ENCODE peak calls at places on chromosome 22, in six cellular contexts. Y is neuronal stem cell, E is adipocyte, D is PC-3, S is colonic mucosa, W is kidney. H is an unnamed sample.

GRCh38 chr22:19798825-19799224 is 38.2 kb downstream of the TBX1 start:
- DNase-seq in Y (no peak), E (no peak), D (no peak), S (no peak), W (peak; percentile 63), H (no peak)

GRCh38 chr22:22058649-22059475 is 76.3 kb upstream of the TOP3B start:
- DNase-seq in Y (no peak), E (no peak), D (no peak), S (no peak), W (no peak), H (no peak)

GRCh38 chr22:29093980-29094379 is 21.1 kb downstream of the KREMEN1 start:
- DNase-seq in Y (no peak), E (peak; percentile 54), D (no peak), S (no peak), W (no peak), H (peak; percentile 56)

GRCh38 chr22:40426671-40427070 is 56.3 kb downstream of the SGSM3 start:
- DNase-seq in Y (no peak), E (no peak), D (no peak), S (no peak), W (no peak), H (peak; percentile 84)

GRCh38 chr22:40237241-40237640 is 59.5 kb downstream of the TNRC6B start:
- DNase-seq in Y (no peak), E (no peak), D (no peak), S (no peak), W (no peak), H (no peak)

GRCh38 chr22:50734343-50734771 is 3.6 kb upstream of the ACR start:
- DNase-seq in Y (no peak), E (no peak), D (no peak), S (no peak), W (peak; percentile 49), H (no peak)

GRCh38 chr22:40310081-40310770 is 36.1 kb upstream of the ADSL start:
- DNase-seq in Y (no peak), E (peak; percentile 89), D (no peak), S (no peak), W (no peak), H (peak; percentile 89)

GRCh38 chr22:31983911-31984661 is 39.8 kb downstream of the YWHAH start:
- DNase-seq in Y (no peak), E (no peak), D (no peak), S (no peak), W (no peak), H (no peak)

GRCh38 chr22:31579835-31580242 is 82.2 kb downstream of the PISD start:
- DNase-seq in Y (no peak), E (no peak), D (no peak), S (no peak), W (no peak), H (no peak)

GRCh38 chr22:23767673-23768548 is at the start of gene CHCHD10:
- DNase-seq in Y (peak; percentile 87), E (peak; percentile 87), D (peak; percentile 76), S (peak; percentile 90), W (peak; percentile 95), H (no peak)

GRCh38 chr22:17167486-17167885 is 8.4 kb upstream of the HDHD5 start:
- DNase-seq in Y (no peak), E (no peak), D (no peak), S (no peak), W (no peak), H (no peak)

GRCh38 chr22:17789379-17790200 is 15.3 kb upstream of the BID start:
- DNase-seq in Y (no peak), E (no peak), D (no peak), S (no peak), W (no peak), H (no peak)

GRCh38 chr22:25327018-25327755 is 107.7 kb downstream of the CRYBB2 start:
- DNase-seq in Y (no peak), E (no peak), D (no peak), S (no peak), W (no peak), H (no peak)

GRCh38 chr22:18008136-18008535 is 16.2 kb downstream of the MICAL3 start:
- DNase-seq in Y (no peak), E (no peak), D (no peak), S (no peak), W (no peak), H (no peak)

GRCh38 chr22:22349455-22349836 is 104.9 kb downstream of the VPREB1 start:
- DNase-seq in Y (no peak), E (no peak), D (no peak), S (no peak), W (no peak), H (no peak)

GRCh38 chr22:22948651-22949611 is 61.3 kb downstream of the IGLL5 start:
- DNase-seq in Y (no peak), E (peak; percentile 28), D (no peak), S (no peak), W (no peak), H (no peak)

GRCh38 chr22:24128631-24129601 is 52.4 kb upstream of the SUSD2 start:
- DNase-seq in Y (no peak), E (no peak), D (no peak), S (no peak), W (no peak), H (no peak)

GRCh38 chr22:21712751-21713427 is 22.7 kb downstream of the YPEL1 start:
- DNase-seq in Y (no peak), E (peak; percentile 92), D (peak; percentile 73), S (peak; percentile 57), W (no peak), H (peak; percentile 59)

GRCh38 chr22:35739642-35740041 is 22.0 kb downstream of the APOL5 start:
- DNase-seq in Y (no peak), E (no peak), D (peak; percentile 15), S (no peak), W (no peak), H (no peak)

GRCh38 chr22:32106930-32107329 is 52.2 kb downstream of the C22orf42 start:
- DNase-seq in Y (peak; percentile 36), E (peak; percentile 11), D (peak; percentile 36), S (no peak), W (no peak), H (no peak)

GRCh38 chr22:49168219-49168813 is 659.4 kb downstream of the BRD1 start:
- DNase-seq in Y (no peak), E (no peak), D (no peak), S (no peak), W (no peak), H (no peak)

GRCh38 chr22:49166746-49167145 is 660.9 kb downstream of the BRD1 start:
- DNase-seq in Y (no peak), E (no peak), D (no peak), S (no peak), W (no peak), H (no peak)

GRCh38 chr22:49166211-49166610 is 661.5 kb downstream of the BRD1 start:
- DNase-seq in Y (no peak), E (no peak), D (no peak), S (no peak), W (no peak), H (no peak)

GRCh38 chr22:49170053-49170452 is 657.6 kb downstream of the BRD1 start:
- DNase-seq in Y (no peak), E (no peak), D (no peak), S (no peak), W (no peak), H (no peak)

GRCh38 chr22:49169074-49169744 is 658.5 kb downstream of the BRD1 start:
- DNase-seq in Y (no peak), E (no peak), D (no peak), S (no peak), W (peak; percentile 32), H (no peak)
- H3K9ac ChIP-seq in Y (no peak overlapping the region), E (no peak overlapping the region), D (no peak overlapping the region), S (no peak overlapping the region), W (no peak overlapping the region), H (no peak overlapping the region)

GRCh38 chr22:38034278-38034882 is 22.8 kb upstream of the PICK1 start:
- DNase-seq in Y (peak; percentile 43), E (peak; percentile 64), D (peak; percentile 74), S (peak; percentile 58), W (peak; percentile 94), H (peak; percentile 86)
- H3K9ac ChIP-seq in Y (no peak overlapping the region), E (peak overlapping the region; percentile 13), D (no peak overlapping the region), S (peak overlapping the region; percentile 32), W (no peak overlapping the region), H (peak overlapping the region; percentile 66)

DNA sequence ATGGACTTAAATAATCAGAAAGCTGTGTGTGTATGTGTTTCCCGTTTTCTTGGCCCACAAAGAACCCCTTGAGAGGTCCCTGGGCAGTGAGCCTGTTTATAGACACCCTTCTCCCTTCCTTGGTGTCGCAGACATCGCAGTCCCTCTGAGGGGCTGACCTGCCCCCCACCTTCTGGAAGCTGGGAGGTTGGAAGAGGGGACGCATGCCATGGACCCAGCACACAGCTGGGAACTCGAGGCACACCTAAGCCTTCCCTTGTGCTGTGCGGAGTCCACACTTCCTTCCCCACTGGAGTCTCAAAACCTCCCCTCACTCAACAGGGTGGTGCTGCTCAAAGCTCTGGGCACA is 514 bp upstream of the APOBEC3B start:
- DNase-seq in Y (no peak), E (no peak), D (no peak), S (no peak), W (peak; percentile 49), H (no peak)
- H3K9ac ChIP-seq in Y (no peak overlapping the region), E (no peak overlapping the region), D (peak overlapping the region; percentile 23), S (peak overlapping the region; percentile 70), W (no peak overlapping the region), H (peak overlapping the region; percentile 56)

GRCh38 chr22:30434775-30435315 is 9.3 kb downstream of the MTFP1 start:
- DNase-seq in Y (no peak), E (no peak), D (no peak), S (no peak), W (peak; percentile 25), H (no peak)

GRCh38 chr22:30433773-30434172 is 8.2 kb downstream of the MTFP1 start:
- DNase-seq in Y (no peak), E (no peak), D (no peak), S (no peak), W (no peak), H (no peak)

GRCh38 chr22:30438559-30438958 is 13.0 kb downstream of the MTFP1 start:
- DNase-seq in Y (no peak), E (no peak), D (no peak), S (peak; percentile 44), W (peak; percentile 26), H (no peak)

GRCh38 chr22:30435674-30436126 is 10.1 kb downstream of the MTFP1 start:
- DNase-seq in Y (no peak), E (no peak), D (no peak), S (peak; percentile 35), W (peak; percentile 87), H (no peak)

DNA sequence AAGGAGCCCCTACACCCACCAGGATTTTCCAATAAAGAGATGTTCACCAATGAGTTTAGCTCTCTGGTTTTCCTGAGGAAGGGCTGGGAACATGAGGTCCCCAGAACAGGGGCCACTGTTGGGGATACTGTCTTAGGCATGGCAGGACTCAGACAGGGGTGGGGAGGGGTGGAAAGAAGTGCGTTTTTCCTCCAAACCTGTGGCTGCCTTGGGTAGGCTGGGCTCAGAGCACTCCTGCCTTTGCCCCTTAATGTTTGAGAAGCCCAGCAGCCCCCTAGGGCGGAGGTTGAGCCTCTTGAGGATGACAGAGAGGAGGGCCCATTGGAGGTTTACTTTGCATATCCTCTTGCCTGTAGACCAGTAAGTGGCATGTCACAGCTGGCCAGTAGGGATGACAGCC is 10.6 kb downstream of the MTFP1 start:
- DNase-seq in Y (no peak), E (no peak), D (no peak), S (no peak), W (peak; percentile 26), H (no peak)
- H3K9ac ChIP-seq in Y (no peak overlapping the region), E (no peak overlapping the region), D (no peak overlapping the region), S (no peak overlapping the region), W (no peak overlapping the region), H (no peak overlapping the region)

H was measured in astrocyte.